ENCODE peak calls at places on chromosomes 7 and 10, in four cellular contexts. One of them, this sample, is unnamed.

GRCh38 chr7:109295158-109295557 is 725.5 kb downstream of the DNAJB9 start:
- DNase-seq in mesendoderm: no peak
- DNase-seq in IMR-90: no peak
- DNase-seq in effector memory CD4-positive, alpha-beta T cell: no peak
- DNase-seq in this sample: no peak

GRCh38 chr7:151310578-151310977 is 31.0 kb upstream of the NUB1 start:
- DNase-seq in mesendoderm: no peak
- DNase-seq in IMR-90: peak; percentile 13
- DNase-seq in effector memory CD4-positive, alpha-beta T cell: no peak
- DNase-seq in this sample: no peak

GRCh38 chr7:82167568-82168314 is 275.8 kb downstream of the CACNA2D1 start:
- DNase-seq in mesendoderm: peak; percentile 58
- DNase-seq in IMR-90: no peak
- DNase-seq in effector memory CD4-positive, alpha-beta T cell: no peak
- DNase-seq in this sample: no peak

GRCh38 chr10:58241346-58241745 is 26.3 kb downstream of the IPMK start:
- DNase-seq in mesendoderm: no peak
- DNase-seq in IMR-90: peak; percentile 52
- DNase-seq in effector memory CD4-positive, alpha-beta T cell: no peak
- DNase-seq in this sample: no peak

GRCh38 chr10:26781797-26782196 is 79.0 kb downstream of the ABI1 start:
- DNase-seq in mesendoderm: no peak
- DNase-seq in IMR-90: peak; percentile 38
- DNase-seq in effector memory CD4-positive, alpha-beta T cell: no peak
- DNase-seq in this sample: no peak

GRCh38 chr7:12199363-12199762 is 11.7 kb upstream of the TMEM106B start:
- DNase-seq in mesendoderm: peak; percentile 84
- DNase-seq in IMR-90: peak; percentile 14
- DNase-seq in effector memory CD4-positive, alpha-beta T cell: no peak
- DNase-seq in this sample: no peak

GRCh38 chr7:98423043-98423442 is 22.2 kb upstream of the BAIAP2L1 start:
- DNase-seq in mesendoderm: peak; percentile 78
- DNase-seq in IMR-90: peak; percentile 30
- DNase-seq in effector memory CD4-positive, alpha-beta T cell: no peak
- DNase-seq in this sample: no peak

GRCh38 chr7:129188892-129189660 is 643 bp downstream of the SMO start:
- DNase-seq in mesendoderm: peak; percentile 35
- DNase-seq in IMR-90: peak; percentile 27
- DNase-seq in effector memory CD4-positive, alpha-beta T cell: no peak
- DNase-seq in this sample: no peak

GRCh38 chr10:132940791-132941465 is 1.4 kb downstream of the CFAP46 start:
- DNase-seq in mesendoderm: no peak
- DNase-seq in IMR-90: no peak
- DNase-seq in effector memory CD4-positive, alpha-beta T cell: no peak
- DNase-seq in this sample: no peak

GRCh38 chr7:73423519-73424485 is 9.8 kb upstream of the FZD9 start:
- DNase-seq in mesendoderm: no peak
- DNase-seq in IMR-90: peak; percentile 26
- DNase-seq in effector memory CD4-positive, alpha-beta T cell: no peak
- DNase-seq in this sample: no peak

GRCh38 chr7:116357776-116358670 is 141.5 kb upstream of the CAV2 start:
- DNase-seq in mesendoderm: no peak
- DNase-seq in IMR-90: peak; percentile 62
- DNase-seq in effector memory CD4-positive, alpha-beta T cell: no peak
- DNase-seq in this sample: no peak

DNA sequence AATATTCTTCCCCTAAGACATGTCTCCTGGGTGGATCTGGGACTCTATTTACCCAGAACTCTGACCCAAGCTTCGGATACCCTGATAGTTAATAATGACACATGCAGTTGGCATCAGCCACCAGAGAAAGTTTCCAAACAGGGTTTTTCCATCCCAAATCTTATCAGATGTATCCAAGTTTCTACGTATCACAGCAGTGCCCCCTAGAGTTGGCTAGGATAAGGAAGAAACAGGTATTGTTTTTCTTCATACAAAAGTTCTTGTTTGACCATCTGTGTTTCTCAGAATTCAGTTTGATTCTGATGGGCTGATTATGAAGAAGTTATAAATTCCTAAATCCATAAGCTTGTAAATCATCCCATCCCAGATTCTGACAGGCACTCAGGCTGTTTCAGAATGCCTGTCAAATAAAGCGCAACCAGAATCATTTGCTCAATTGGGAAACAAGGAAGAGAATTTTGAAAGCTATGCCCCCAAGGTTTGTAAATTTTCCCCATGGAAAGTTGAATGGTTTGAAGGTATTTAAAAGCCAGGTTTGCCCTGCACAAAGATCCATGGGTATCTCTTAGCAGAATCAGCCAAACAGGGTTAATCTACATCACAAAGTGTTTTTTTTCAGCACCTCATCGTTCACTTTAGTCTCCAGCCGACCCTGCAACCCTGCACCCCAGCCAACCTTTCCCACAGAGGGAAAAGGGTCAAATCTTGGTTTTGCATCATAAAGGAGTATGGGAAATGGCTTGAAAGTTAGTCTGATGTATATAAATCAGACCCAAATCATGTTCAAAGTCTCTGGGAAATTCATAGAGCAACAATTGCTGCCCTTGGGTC is 47.4 kb downstream of the NRAP start:
- DNase-seq in mesendoderm: peak; percentile 57
- DNase-seq in IMR-90: no peak
- DNase-seq in effector memory CD4-positive, alpha-beta T cell: no peak
- DNase-seq in this sample: no peak
- H3K4me3 ChIP-seq in mesendoderm: no peak overlapping the region
- H3K4me3 ChIP-seq in IMR-90: no peak overlapping the region
- H3K4me3 ChIP-seq in effector memory CD4-positive, alpha-beta T cell: no peak overlapping the region
- H3K4me3 ChIP-seq in this sample: no peak overlapping the region

GRCh38 chr7:46281071-46281470 is 360.0 kb upstream of the IGFBP3 start:
- DNase-seq in mesendoderm: no peak
- DNase-seq in IMR-90: no peak
- DNase-seq in effector memory CD4-positive, alpha-beta T cell: no peak
- DNase-seq in this sample: no peak

GRCh38 chr7:46283852-46284251 is 362.8 kb upstream of the IGFBP3 start:
- DNase-seq in mesendoderm: no peak
- DNase-seq in IMR-90: no peak
- DNase-seq in effector memory CD4-positive, alpha-beta T cell: no peak
- DNase-seq in this sample: no peak

GRCh38 chr7:46279290-46279689 is 358.2 kb upstream of the IGFBP3 start:
- DNase-seq in mesendoderm: no peak
- DNase-seq in IMR-90: no peak
- DNase-seq in effector memory CD4-positive, alpha-beta T cell: no peak
- DNase-seq in this sample: no peak

GRCh38 chr7:46285856-46286255 is 364.8 kb upstream of the IGFBP3 start:
- DNase-seq in mesendoderm: no peak
- DNase-seq in IMR-90: peak; percentile 30
- DNase-seq in effector memory CD4-positive, alpha-beta T cell: no peak
- DNase-seq in this sample: no peak

GRCh38 chr7:46282155-46282554 is 361.1 kb upstream of the IGFBP3 start:
- DNase-seq in mesendoderm: peak; percentile 16
- DNase-seq in IMR-90: no peak
- DNase-seq in effector memory CD4-positive, alpha-beta T cell: no peak
- DNase-seq in this sample: no peak
- H3K4me1 ChIP-seq in mesendoderm: no peaks in the 10 kb centered on the region
- H3K4me1 ChIP-seq in IMR-90: no peaks in the 10 kb centered on the region
- H3K4me1 ChIP-seq in effector memory CD4-positive, alpha-beta T cell: no peaks in the 10 kb centered on the region
- H3K4me1 ChIP-seq in this sample: no peaks in the 10 kb centered on the region

DNA sequence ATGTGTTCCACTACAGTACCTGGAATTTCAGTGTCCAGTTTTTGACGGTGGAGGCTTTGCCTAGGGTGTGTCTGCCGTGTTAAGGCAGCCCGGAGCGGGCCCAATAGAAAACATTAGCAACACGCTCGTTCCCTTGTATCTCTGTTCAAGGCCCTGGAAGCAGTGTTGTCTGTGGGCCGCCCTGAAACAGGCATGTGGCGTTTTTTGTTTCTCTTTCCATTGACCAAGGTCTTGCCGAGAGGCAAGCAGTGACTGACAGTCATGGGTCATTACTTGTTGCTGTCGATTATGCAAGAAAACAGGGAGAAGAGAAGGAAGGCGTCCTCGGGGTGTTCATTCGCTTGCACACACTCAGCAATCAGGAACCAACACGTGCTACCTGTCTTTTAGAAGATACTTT is 92.6 kb downstream of the EZH2 start:
- DNase-seq in mesendoderm: no peak
- DNase-seq in IMR-90: no peak
- DNase-seq in effector memory CD4-positive, alpha-beta T cell: no peak
- DNase-seq in this sample: no peak
- H3K36me3 ChIP-seq in mesendoderm: peaks cover 11% of the 10 kb centered on the region
- H3K36me3 ChIP-seq in IMR-90: peaks cover 49% of the 10 kb centered on the region
- H3K36me3 ChIP-seq in effector memory CD4-positive, alpha-beta T cell: peaks cover 74% of the 10 kb centered on the region
- H3K36me3 ChIP-seq in this sample: peaks cover 84% of the 10 kb centered on the region

DNA sequence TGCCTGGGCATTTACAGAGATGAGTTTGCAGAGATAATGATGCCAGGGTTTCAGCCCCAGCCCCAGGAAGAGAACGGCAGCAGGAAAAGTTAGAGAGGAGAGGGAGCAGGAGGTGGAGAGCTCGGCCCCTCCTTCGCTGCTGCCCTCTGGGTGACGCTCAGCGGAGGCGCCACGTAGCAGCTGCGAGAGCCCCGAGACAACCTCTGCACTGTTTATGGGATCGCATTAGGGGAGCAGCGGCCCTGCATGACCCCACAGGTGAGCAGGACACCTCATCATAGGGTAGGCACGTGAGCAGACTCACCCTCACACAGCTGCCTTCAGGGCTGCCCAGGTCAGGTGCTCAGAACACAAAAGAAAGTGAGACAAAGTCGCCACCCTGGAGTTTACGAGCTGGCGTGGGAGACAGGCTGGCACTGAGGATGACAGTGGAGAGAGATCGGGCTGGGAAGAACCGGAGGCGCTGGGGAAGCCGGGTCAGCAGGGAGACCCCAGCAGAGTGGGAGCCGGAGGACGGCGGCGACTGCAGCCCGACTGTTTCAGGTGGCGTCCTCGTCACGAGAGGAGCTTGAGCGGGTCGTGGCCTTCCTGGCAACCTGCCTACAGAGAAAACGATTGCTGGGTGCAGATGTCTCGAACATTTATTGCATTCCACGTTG is 83.2 kb upstream of the INSIG1 start:
- DNase-seq in mesendoderm: no peak
- DNase-seq in IMR-90: no peak
- DNase-seq in effector memory CD4-positive, alpha-beta T cell: no peak
- DNase-seq in this sample: no peak
- H3K4me3 ChIP-seq in mesendoderm: no peak overlapping the region
- H3K4me3 ChIP-seq in IMR-90: no peak overlapping the region
- H3K4me3 ChIP-seq in effector memory CD4-positive, alpha-beta T cell: no peak overlapping the region
- H3K4me3 ChIP-seq in this sample: no peak overlapping the region

GRCh38 chr7:32020760-32021159 is 49.4 kb downstream of the PDE1C start:
- DNase-seq in mesendoderm: no peak
- DNase-seq in IMR-90: peak; percentile 45
- DNase-seq in effector memory CD4-positive, alpha-beta T cell: no peak
- DNase-seq in this sample: no peak

GRCh38 chr7:32019008-32019578 is 51.1 kb downstream of the PDE1C start:
- DNase-seq in mesendoderm: peak; percentile 9
- DNase-seq in IMR-90: peak; percentile 25
- DNase-seq in effector memory CD4-positive, alpha-beta T cell: no peak
- DNase-seq in this sample: no peak

GRCh38 chr7:32026076-32026425 is 44.2 kb downstream of the PDE1C start:
- DNase-seq in mesendoderm: no peak
- DNase-seq in IMR-90: no peak
- DNase-seq in effector memory CD4-positive, alpha-beta T cell: no peak
- DNase-seq in this sample: no peak

GRCh38 chr7:32025381-32026075 is 44.7 kb downstream of the PDE1C start:
- DNase-seq in mesendoderm: no peak
- DNase-seq in IMR-90: no peak
- DNase-seq in effector memory CD4-positive, alpha-beta T cell: no peak
- DNase-seq in this sample: no peak

DNA sequence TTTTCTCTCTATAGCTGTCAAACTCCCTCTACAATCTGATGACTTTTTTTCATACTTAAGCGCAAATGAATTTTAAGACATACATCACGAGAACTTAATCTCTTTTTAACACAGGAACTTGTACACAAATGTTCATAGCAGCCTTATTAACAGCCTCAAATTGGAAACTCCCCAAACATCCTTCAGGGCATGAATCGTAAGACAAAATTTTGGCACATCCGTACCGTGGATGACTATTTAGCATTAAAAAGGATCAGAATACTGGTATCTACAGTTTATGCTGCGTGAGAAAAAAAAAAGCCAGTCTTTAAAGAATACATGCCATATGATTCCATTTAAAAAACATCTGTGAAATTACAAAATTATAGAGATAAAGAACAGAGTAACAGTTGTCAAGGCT is 46.9 kb downstream of the PDE1C start:
- DNase-seq in mesendoderm: no peak
- DNase-seq in IMR-90: no peak
- DNase-seq in effector memory CD4-positive, alpha-beta T cell: no peak
- DNase-seq in this sample: no peak
- H3K4me1 ChIP-seq in mesendoderm: peaks cover 2% of the 10 kb centered on the region
- H3K4me1 ChIP-seq in IMR-90: peaks cover 16% of the 10 kb centered on the region
- H3K4me1 ChIP-seq in effector memory CD4-positive, alpha-beta T cell: no peaks in the 10 kb centered on the region
- H3K4me1 ChIP-seq in this sample: no peaks in the 10 kb centered on the region

GRCh38 chr7:45695249-45695995 is 121.3 kb downstream of the ADCY1 start:
- DNase-seq in mesendoderm: no peak
- DNase-seq in IMR-90: no peak
- DNase-seq in effector memory CD4-positive, alpha-beta T cell: no peak
- DNase-seq in this sample: no peak

GRCh38 chr7:45698527-45699309 is 124.5 kb downstream of the ADCY1 start:
- DNase-seq in mesendoderm: no peak
- DNase-seq in IMR-90: no peak
- DNase-seq in effector memory CD4-positive, alpha-beta T cell: no peak
- DNase-seq in this sample: no peak

GRCh38 chr7:45696476-45696875 is 122.3 kb downstream of the ADCY1 start:
- DNase-seq in mesendoderm: no peak
- DNase-seq in IMR-90: no peak
- DNase-seq in effector memory CD4-positive, alpha-beta T cell: no peak
- DNase-seq in this sample: no peak

GRCh38 chr7:45699726-45700390 is 125.7 kb downstream of the ADCY1 start:
- DNase-seq in mesendoderm: no peak
- DNase-seq in IMR-90: no peak
- DNase-seq in effector memory CD4-positive, alpha-beta T cell: no peak
- DNase-seq in this sample: no peak

DNA sequence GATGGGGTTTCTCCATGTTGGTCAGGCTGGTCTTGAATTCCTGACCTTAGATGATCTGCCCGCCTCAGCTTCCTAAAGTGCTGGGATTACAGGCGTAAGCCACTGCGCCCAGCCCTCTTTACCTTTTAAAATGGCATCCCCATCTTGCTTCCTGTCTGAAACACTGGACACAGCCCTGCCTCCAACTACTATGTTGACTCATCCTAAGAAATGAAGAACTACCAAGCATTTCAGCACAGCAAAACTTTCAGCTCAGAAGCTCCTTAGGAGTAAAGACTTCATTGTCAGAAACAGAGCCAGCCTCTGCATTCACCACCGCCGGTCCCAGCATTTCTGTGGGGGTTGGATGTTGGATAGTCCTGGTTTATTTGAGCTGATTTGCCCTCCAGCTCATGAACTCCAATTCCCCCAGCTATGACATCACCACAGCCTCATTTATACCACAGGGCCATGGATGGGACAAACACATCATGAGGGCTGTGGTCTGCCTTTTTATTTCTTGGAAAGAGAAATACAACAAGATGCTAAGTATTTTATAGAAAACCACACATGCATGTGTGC is 123.5 kb downstream of the ADCY1 start:
- DNase-seq in mesendoderm: no peak
- DNase-seq in IMR-90: peak; percentile 57
- DNase-seq in effector memory CD4-positive, alpha-beta T cell: no peak
- DNase-seq in this sample: no peak
- H3K36me3 ChIP-seq in mesendoderm: no peaks in the 10 kb centered on the region
- H3K36me3 ChIP-seq in IMR-90: no peaks in the 10 kb centered on the region
- H3K36me3 ChIP-seq in effector memory CD4-positive, alpha-beta T cell: no peaks in the 10 kb centered on the region
- H3K36me3 ChIP-seq in this sample: no peaks in the 10 kb centered on the region

GRCh38 chr10:97768322-97769315 is 3.2 kb downstream of the SFRP5 start:
- DNase-seq in mesendoderm: no peak
- DNase-seq in IMR-90: no peak
- DNase-seq in effector memory CD4-positive, alpha-beta T cell: no peak
- DNase-seq in this sample: no peak
- H3K4me3 ChIP-seq in mesendoderm: no peak overlapping the region
- H3K4me3 ChIP-seq in IMR-90: no peak overlapping the region
- H3K4me3 ChIP-seq in effector memory CD4-positive, alpha-beta T cell: no peak overlapping the region
- H3K4me3 ChIP-seq in this sample: no peak overlapping the region

This sample was measured in CD4-positive, CD25-positive, alpha-beta regulatory T cell.